ENCODE peak calls at places on chromosomes 6 and 20, in seven cellular contexts. H, L, N, P, O, D and I are unnamed samples.

GRCh38 chr6:57177545-57178225 is 5.6 kb downstream of the BAG2 start:
- DNase-seq in H (peak; percentile 64), L (no peak), N (no peak), P (no peak), O (peak; percentile 84), D (peak; percentile 68), I (no peak)

GRCh38 chr6:109075934-109076333 is 18.7 kb downstream of the SESN1 start:
- DNase-seq in H (peak; percentile 74), L (no peak), N (no peak), P (no peak), O (no peak), D (no peak), I (no peak)

GRCh38 chr6:47134476-47135189 is 92.5 kb upstream of the ADGRF1 start:
- DNase-seq in H (peak; percentile 97), L (peak; percentile 98), N (no peak), P (no peak), O (peak; percentile 96), D (no peak), I (peak; percentile 94)

GRCh38 chr6:24974182-24975171 is 38.7 kb upstream of the RIPOR2 start:
- DNase-seq in H (no peak), L (peak; percentile 68), N (no peak), P (no peak), O (no peak), D (no peak), I (no peak)

GRCh38 chr20:34420146-34420545 is 57.1 kb downstream of the ITCH start:
- DNase-seq in H (no peak), L (no peak), N (no peak), P (no peak), O (no peak), D (no peak), I (no peak)

GRCh38 chr6:12163149-12163548 is 127.0 kb upstream of the EDN1 start:
- DNase-seq in H (no peak), L (no peak), N (no peak), P (no peak), O (no peak), D (no peak), I (no peak)

GRCh38 chr20:20452254-20452676 is 84.4 kb downstream of the INSM1 start:
- DNase-seq in H (peak; percentile 76), L (no peak), N (peak; percentile 86), P (peak; percentile 71), O (peak; percentile 51), D (peak; percentile 51), I (no peak)

GRCh38 chr6:148523051-148523450 is 180.4 kb downstream of the SASH1 start:
- DNase-seq in H (peak; percentile 92), L (no peak), N (no peak), P (no peak), O (peak; percentile 77), D (no peak), I (no peak)

GRCh38 chr6:150684161-150684560 is 84.5 kb downstream of the PLEKHG1 start:
- DNase-seq in H (no peak), L (no peak), N (no peak), P (no peak), O (no peak), D (no peak), I (no peak)

GRCh38 chr20:33423141-33423834 is 20.3 kb downstream of the SNTA1 start:
- DNase-seq in H (peak; percentile 82), L (peak; percentile 75), N (no peak), P (no peak), O (peak; percentile 95), D (no peak), I (no peak)

GRCh38 chr6:34284563-34285545 is 36.0 kb upstream of the SMIM29 start:
- DNase-seq in H (peak; percentile 91), L (no peak), N (peak; percentile 85), P (peak; percentile 73), O (peak; percentile 62), D (peak; percentile 75), I (no peak)

GRCh38 chr6:75934643-75935472 is 137.6 kb downstream of the IMPG1 start:
- DNase-seq in H (peak; percentile 78), L (no peak), N (peak; percentile 74), P (no peak), O (peak; percentile 80), D (peak; percentile 36), I (no peak)

GRCh38 chr6:142331075-142331551 is 29.3 kb downstream of the ADGRG6 start:
- DNase-seq in H (no peak), L (no peak), N (no peak), P (no peak), O (no peak), D (no peak), I (no peak)

GRCh38 chr6:37175332-37176267 is 5.6 kb downstream of the PIM1 start:
- DNase-seq in H (peak; percentile 21), L (no peak), N (peak; percentile 51), P (no peak), O (no peak), D (peak; percentile 37), I (no peak)

GRCh38 chr20:33796263-33796906 is 14.8 kb upstream of the CHMP4B start:
- DNase-seq in H (no peak), L (peak; percentile 97), N (no peak), P (peak; percentile 75), O (no peak), D (no peak), I (no peak)

GRCh38 chr6:47000842-47001241 is 41.3 kb downstream of the ADGRF1 start:
- DNase-seq in H (no peak), L (peak; percentile 52), N (peak; percentile 61), P (no peak), O (no peak), D (no peak), I (no peak)

GRCh38 chr6:109722564-109723254 is 31.6 kb downstream of the FIG4 start:
- DNase-seq in H (no peak), L (no peak), N (no peak), P (no peak), O (no peak), D (no peak), I (no peak)

GRCh38 chr20:62732356-62732755 is 23.7 kb downstream of the NTSR1 start:
- DNase-seq in H (no peak), L (no peak), N (no peak), P (no peak), O (no peak), D (no peak), I (no peak)

GRCh38 chr20:23147964-23148720 is 62.0 kb upstream of the CD93 start:
- DNase-seq in H (peak; percentile 95), L (peak; percentile 96), N (peak; percentile 88), P (peak; percentile 71), O (peak; percentile 66), D (no peak), I (peak; percentile 76)

GRCh38 chr6:102520981-102521380 is 1127.5 kb downstream of the GRIK2 start:
- DNase-seq in H (no peak), L (no peak), N (no peak), P (no peak), O (no peak), D (no peak), I (no peak)

GRCh38 chr6:106609699-106610098 is 19.6 kb downstream of the RTN4IP1 start:
- DNase-seq in H (no peak), L (no peak), N (no peak), P (no peak), O (peak; percentile 24), D (no peak), I (no peak)

GRCh38 chr6:26536571-26537159 is 1.5 kb upstream of the HMGN4 start:
- DNase-seq in H (peak; percentile 82), L (peak; percentile 43), N (no peak), P (no peak), O (peak; percentile 80), D (no peak), I (no peak)

GRCh38 chr6:148831064-148831463 is 84.2 kb downstream of the UST start:
- DNase-seq in H (no peak), L (no peak), N (no peak), P (no peak), O (no peak), D (no peak), I (no peak)

GRCh38 chr6:85594197-85594930 is 706 bp upstream of the SNX14 start:
- DNase-seq in H (peak; percentile 25), L (no peak), N (no peak), P (peak; percentile 67), O (peak; percentile 42), D (no peak), I (no peak)

GRCh38 chr20:63979549-63980316 is at the start of gene SAMD10:
- DNase-seq in H (no peak), L (peak; percentile 49), N (peak; percentile 77), P (peak; percentile 83), O (no peak), D (peak; percentile 61), I (no peak)
- TF ChIP-seq CTCF in H (no peak), L (no peak), N (no peak), P (peak; percentile 5), O (no peak), D (no peak), I (no peak)

GRCh38 chr6:119348308-119349040 is 1.1 kb downstream of the MAN1A1 start:
- DNase-seq in H (no peak), L (no peak), N (peak; percentile 86), P (peak; percentile 69), O (peak; percentile 16), D (peak; percentile 52), I (no peak)

GRCh38 chr6:119350202-119351004 is 842 bp upstream of the MAN1A1 start:
- DNase-seq in H (peak; percentile 83), L (peak; percentile 52), N (no peak), P (no peak), O (peak; percentile 85), D (no peak), I (peak; percentile 38)

GRCh38 chr6:119349341-119350201 is at the start of gene MAN1A1:
- DNase-seq in H (peak; percentile 75), L (peak; percentile 69), N (peak; percentile 96), P (peak; percentile 94), O (peak; percentile 78), D (peak; percentile 94), I (no peak)

GRCh38 chr6:119349041-119349340 is 570 bp downstream of the MAN1A1 start:
- DNase-seq in H (no peak), L (no peak), N (peak; percentile 87), P (no peak), O (no peak), D (no peak), I (no peak)

GRCh38 chr6:119351005-119351394 is 1.4 kb upstream of the MAN1A1 start:
- DNase-seq in H (peak; percentile 74), L (no peak), N (no peak), P (no peak), O (peak; percentile 76), D (no peak), I (no peak)
- H3K4me3 ChIP-seq in H (peak overlapping the region; percentile 75), L (peak overlapping the region; percentile 73), N (peak overlapping the region; percentile 82), P (peak overlapping the region; percentile 94), O (peak overlapping the region; percentile 93), D (peak overlapping the region; percentile 89), I (peak overlapping the region; percentile 87)

GRCh38 chr6:80010296-80010695 is 5.8 kb downstream of the TTK start:
- DNase-seq in H (no peak), L (no peak), N (no peak), P (no peak), O (no peak), D (no peak), I (no peak)
- TF ChIP-seq CTCF in H (no peak), L (no peak), N (no peak), P (no peak), O (no peak), D (no peak), I (peak; percentile 27)

GRCh38 chr6:42503894-42504293 is 52.2 kb upstream of the TRERF1 start:
- DNase-seq in H (no peak), L (no peak), N (no peak), P (no peak), O (no peak), D (no peak), I (no peak)
- H3K4me3 ChIP-seq in H (no peak overlapping the region), L (no peak overlapping the region), N (no peak overlapping the region), P (no peak overlapping the region), O (no peak overlapping the region), D (no peak overlapping the region), I (no peak overlapping the region)